ENCODE peak calls at places on chromosomes 12 and 14, in seven cellular contexts. A is effector memory CD4-positive, alpha-beta T cell; M is ovary; E is Peyer's patch; K is HCT116; F is DND-41; B is IMR-90. W is an unnamed sample.

GRCh38 chr14:37147310-37147875 is 25.0 kb downstream of the SLC25A21 start:
- DNase-seq in E (no peak), B (no peak), K (no peak), F (no peak), M (no peak), A (no peak), W (no peak)

GRCh38 chr12:87025976-87026375 is 769.8 kb upstream of the MGAT4C start:
- DNase-seq in E (no peak), K (no peak), B (no peak), A (no peak), M (no peak), F (no peak), W (no peak)

GRCh38 chr14:23454445-23454856 is 15.1 kb upstream of the NGDN start:
- DNase-seq in M (no peak), B (no peak), F (no peak), E (no peak), A (no peak), K (no peak), W (no peak)

GRCh38 chr12:6950944-6951540 is at the start of gene PTPN6:
- DNase-seq in E (peak; percentile 90), K (no peak), A (no peak), F (peak; percentile 48), B (no peak), M (no peak), W (no peak)

GRCh38 chr14:63212209-63212608 is 8.0 kb downstream of the RHOJ start:
- DNase-seq in K (no peak), F (no peak), M (no peak), E (no peak), A (no peak), B (no peak), W (no peak)

GRCh38 chr12:92696240-92696639 is 6.5 kb upstream of the PLEKHG7 start:
- DNase-seq in K (no peak), B (peak; percentile 52), F (no peak), A (no peak), M (no peak), E (no peak), W (no peak)

GRCh38 chr12:27657296-27657695 is 39.0 kb upstream of the REP15 start:
- DNase-seq in M (no peak), A (no peak), E (no peak), F (no peak), B (peak; percentile 72), K (no peak), W (no peak)

GRCh38 chr12:81221681-81222080 is 143.8 kb downstream of the ACSS3 start:
- DNase-seq in F (no peak), A (no peak), B (no peak), M (no peak), E (no peak), K (no peak), W (no peak)

GRCh38 chr12:124646385-124647230 is 79.2 kb upstream of the NCOR2 start:
- DNase-seq in E (no peak), M (no peak), A (no peak), B (no peak), F (no peak), K (no peak), W (no peak)

GRCh38 chr12:79690156-79690605 is 583 bp downstream of the PAWR start:
- DNase-seq in A (no peak), M (peak; percentile 45), B (peak; percentile 20), F (no peak), E (no peak), K (no peak), W (no peak)

GRCh38 chr12:42482820-42483533 is 106.6 kb downstream of the PRICKLE1 start:
- DNase-seq in A (no peak), K (no peak), F (no peak), M (peak; percentile 80), B (peak; percentile 65), E (peak; percentile 74), W (no peak)

GRCh38 chr12:103868215-103868614 is 27.2 kb upstream of the NT5DC3 start:
- DNase-seq in A (no peak), K (no peak), F (no peak), E (no peak), B (no peak), M (no peak), W (no peak)

GRCh38 chr12:131863711-131864396 is 30.6 kb upstream of the ULK1 start:
- DNase-seq in M (no peak), F (no peak), K (no peak), B (no peak), A (no peak), E (no peak), W (no peak)

DNA sequence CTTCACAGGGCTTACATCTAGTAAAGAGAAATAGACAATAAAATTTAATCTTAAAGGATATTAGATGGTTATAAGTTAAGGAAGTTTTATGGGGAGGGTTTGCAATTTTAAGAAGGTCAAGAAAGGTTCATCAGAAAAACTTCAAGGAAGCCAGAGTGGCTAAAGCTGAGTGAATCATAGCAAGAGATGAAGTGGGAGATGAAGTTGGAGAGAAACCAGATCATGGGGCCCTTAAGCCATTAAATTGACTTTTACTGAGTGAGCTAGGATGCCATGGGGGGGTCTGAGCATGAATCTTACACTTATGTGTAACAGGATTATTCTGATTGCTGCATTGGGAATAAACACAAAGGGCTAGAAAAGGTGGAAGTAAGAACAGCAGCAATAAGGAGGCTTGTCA is 189.2 kb downstream of the LRIG3 start:
- DNase-seq in E (no peak), M (no peak), A (no peak), B (no peak), K (no peak), F (no peak), W (no peak)
- H3K27me3 ChIP-seq in E (no peaks in the 10 kb centered on the region), M (no peaks in the 10 kb centered on the region), A (no peaks in the 10 kb centered on the region), B (no peaks in the 10 kb centered on the region), K (no peaks in the 10 kb centered on the region), F (no peaks in the 10 kb centered on the region), W (no peaks in the 10 kb centered on the region)

DNA sequence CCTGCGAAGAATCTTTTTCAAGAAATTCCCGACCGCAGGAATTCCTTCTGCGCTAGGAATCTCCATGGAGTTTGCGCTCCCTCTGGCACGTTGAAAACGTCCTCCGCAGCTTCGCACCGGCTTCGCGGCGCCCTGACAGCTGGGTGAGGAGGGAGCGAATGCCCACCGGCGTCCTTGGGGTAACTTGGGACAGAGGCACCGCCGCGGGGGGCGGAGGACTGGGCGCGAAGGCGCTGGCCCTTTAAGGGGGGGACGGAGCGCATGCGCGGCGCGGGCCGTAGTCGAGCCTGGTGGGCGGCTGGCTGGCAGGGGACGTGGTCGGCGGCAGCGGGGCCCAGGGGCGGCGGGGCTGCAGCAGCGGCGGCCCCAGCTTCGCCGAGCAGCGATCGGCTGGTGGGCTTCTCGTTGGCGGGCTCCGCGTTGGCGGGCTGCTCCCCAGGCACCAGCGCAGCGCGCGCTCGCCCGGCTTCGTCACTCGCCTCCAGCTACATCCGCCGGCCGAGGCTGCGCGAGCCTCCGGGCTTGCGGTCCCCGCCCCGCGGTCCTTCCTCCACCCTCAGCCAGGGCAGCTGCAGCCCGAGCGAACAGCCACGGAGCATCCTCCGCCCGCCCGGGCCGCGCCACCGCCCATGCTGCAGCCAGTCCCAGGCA is at the start of gene VASH1:
- DNase-seq in F (no peak), B (peak; percentile 76), M (peak; percentile 54), A (no peak), K (peak; percentile 15), E (peak; percentile 49), W (no peak)
- H3K27me3 ChIP-seq in F (peaks cover 10% of the 10 kb centered on the region), B (no peaks in the 10 kb centered on the region), M (no peaks in the 10 kb centered on the region), A (no peaks in the 10 kb centered on the region), K (no peaks in the 10 kb centered on the region), E (no peaks in the 10 kb centered on the region), W (peaks cover 9% of the 10 kb centered on the region)

DNA sequence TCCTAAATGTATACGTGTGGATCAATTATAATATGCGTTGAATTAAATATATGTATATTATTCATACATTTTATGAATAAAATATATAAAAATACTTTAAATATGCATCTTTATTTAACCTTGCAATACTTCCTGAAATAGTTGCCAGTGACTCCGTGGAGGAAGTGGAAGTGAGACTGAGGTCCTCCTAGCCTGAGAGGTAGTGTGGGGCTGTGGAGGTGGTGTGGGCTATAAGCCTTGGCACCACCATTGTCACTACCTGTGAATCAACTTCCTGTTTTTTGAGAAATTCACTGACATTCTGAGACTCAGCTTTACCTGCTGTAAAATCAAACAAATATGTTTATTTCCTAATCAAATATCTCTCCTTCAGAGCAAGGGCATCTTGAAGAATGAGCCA is 514.2 kb downstream of the VRK1 start:
- DNase-seq in K (no peak), A (no peak), M (no peak), E (no peak), B (no peak), F (no peak), W (no peak)
- H3K27me3 ChIP-seq in K (no peaks in the 10 kb centered on the region), A (no peaks in the 10 kb centered on the region), M (no peaks in the 10 kb centered on the region), E (no peaks in the 10 kb centered on the region), B (no peaks in the 10 kb centered on the region), F (no peaks in the 10 kb centered on the region), W (no peaks in the 10 kb centered on the region)

GRCh38 chr12:114399664-114400211 is 6.2 kb downstream of the TBX5 start:
- DNase-seq in A (no peak), E (no peak), K (peak; percentile 62), B (peak; percentile 95), M (no peak), F (no peak), W (no peak)

GRCh38 chr12:114396153-114396868 is 9.6 kb downstream of the TBX5 start:
- DNase-seq in A (no peak), M (no peak), F (no peak), B (peak; percentile 59), K (no peak), E (no peak), W (no peak)

GRCh38 chr12:114397978-114398881 is 7.7 kb downstream of the TBX5 start:
- DNase-seq in F (no peak), A (no peak), M (no peak), E (no peak), B (peak; percentile 15), K (no peak), W (no peak)

GRCh38 chr12:114395755-114396152 is 10.2 kb downstream of the TBX5 start:
- DNase-seq in B (peak; percentile 90), F (no peak), E (no peak), M (no peak), K (no peak), A (no peak), W (no peak)

GRCh38 chr12:114396869-114397719 is 8.8 kb downstream of the TBX5 start:
- DNase-seq in A (no peak), K (no peak), B (peak; percentile 26), M (no peak), E (no peak), F (no peak), W (no peak)
- H3K27me3 ChIP-seq in A (peaks cover 36% of the 10 kb centered on the region), K (peaks cover 31% of the 10 kb centered on the region), B (no peaks in the 10 kb centered on the region), M (no peaks in the 10 kb centered on the region), E (no peaks in the 10 kb centered on the region), F (peaks cover 24% of the 10 kb centered on the region), W (peaks cover 79% of the 10 kb centered on the region)

GRCh38 chr14:101776315-101776714 is 14.8 kb downstream of the PPP2R5C start:
- DNase-seq in F (peak; percentile 25), M (no peak), K (no peak), E (peak; percentile 38), B (no peak), A (no peak), W (no peak)
- H3K27me3 ChIP-seq in F (no peaks in the 10 kb centered on the region), M (no peaks in the 10 kb centered on the region), K (no peaks in the 10 kb centered on the region), E (no peaks in the 10 kb centered on the region), B (peaks cover 21% of the 10 kb centered on the region), A (no peaks in the 10 kb centered on the region), W (peaks cover 16% of the 10 kb centered on the region)

W was measured in kidney epithelial cell.